ENCODE peak calls at places on chromosomes 4 and X, in ten cellular contexts. G, J, Z, O, C, L, S, I, R and V are unnamed samples. For H3K4me1, the result is how much of the 10 kb centered on the place peaks cover.

GRCh38 chr4:1351854-1352633 is 5.0 kb downstream of the UVSSA start:
- DNase-seq in G (peak), J (peak), Z (peak), O (peak), C (peak), L (peak), S (peak), I (peak), R (peak), V (peak)

GRCh38 chr4:99219072-99219471 is at the start of gene ADH6:
- DNase-seq in G (no peak), J (no peak), Z (no peak), O (peak), C (no peak), L (no peak), S (no peak), I (no peak), R (no peak), V (no peak)

GRCh38 chr4:158170691-158171455 is 2.0 kb downstream of the GASK1B start:
- DNase-seq in G (no peak), J (peak), Z (peak), O (peak), C (peak), L (no peak), S (peak), I (peak), R (peak), V (peak)

GRCh38 chrX:18210470-18210869 is 10.2 kb downstream of the BEND2 start:
- DNase-seq in G (no peak), J (peak), Z (no peak), O (no peak), C (no peak), L (no peak), S (peak), I (no peak), R (no peak), V (peak)

GRCh38 chr4:179695175-179695574 is 2252.9 kb upstream of the AGA start:
- DNase-seq in G (no peak), J (no peak), Z (no peak), O (no peak), C (no peak), L (no peak), S (peak), I (no peak), R (peak), V (peak)

GRCh38 chr4:121656269-121656641 is 40.5 kb downstream of the ANXA5 start:
- DNase-seq in G (no peak), J (peak), Z (no peak), O (peak), C (peak), L (peak), S (peak), I (peak), R (peak), V (peak)

GRCh38 chr4:4461850-4462249 is 74.9 kb downstream of the NSG1 start:
- DNase-seq in G (peak), J (no peak), Z (no peak), O (peak), C (no peak), L (no peak), S (no peak), I (no peak), R (no peak), V (no peak)

GRCh38 chr4:124322234-124322831 is 390.2 kb downstream of the ANKRD50 start:
- DNase-seq in G (no peak), J (peak), Z (no peak), O (peak), C (no peak), L (peak), S (peak), I (no peak), R (no peak), V (peak)

GRCh38 chr4:138851626-138852443 is 163.7 kb upstream of the NOCT start:
- DNase-seq in G (no peak), J (peak), Z (no peak), O (no peak), C (no peak), L (peak), S (peak), I (no peak), R (peak), V (no peak)

GRCh38 chr4:123526511-123526910 is 129.9 kb downstream of the SPRY1 start:
- DNase-seq in G (no peak), J (no peak), Z (no peak), O (no peak), C (no peak), L (no peak), S (no peak), I (no peak), R (no peak), V (no peak)

GRCh38 chr4:147813107-147813773 is 81.4 kb downstream of the ARHGAP10 start:
- DNase-seq in G (no peak), J (no peak), Z (no peak), O (no peak), C (no peak), L (no peak), S (peak), I (peak), R (no peak), V (no peak)

GRCh38 chr4:147809171-147809570 is 77.3 kb downstream of the ARHGAP10 start:
- DNase-seq in G (no peak), J (peak), Z (no peak), O (no peak), C (no peak), L (no peak), S (no peak), I (no peak), R (no peak), V (no peak)

GRCh38 chr4:147811878-147812277 is 80.0 kb downstream of the ARHGAP10 start:
- DNase-seq in G (no peak), J (no peak), Z (no peak), O (no peak), C (no peak), L (no peak), S (no peak), I (no peak), R (no peak), V (no peak)

GRCh38 chr4:147814334-147814733 is 82.4 kb downstream of the ARHGAP10 start:
- DNase-seq in G (no peak), J (no peak), Z (no peak), O (no peak), C (no peak), L (no peak), S (no peak), I (no peak), R (no peak), V (peak)

DNA sequence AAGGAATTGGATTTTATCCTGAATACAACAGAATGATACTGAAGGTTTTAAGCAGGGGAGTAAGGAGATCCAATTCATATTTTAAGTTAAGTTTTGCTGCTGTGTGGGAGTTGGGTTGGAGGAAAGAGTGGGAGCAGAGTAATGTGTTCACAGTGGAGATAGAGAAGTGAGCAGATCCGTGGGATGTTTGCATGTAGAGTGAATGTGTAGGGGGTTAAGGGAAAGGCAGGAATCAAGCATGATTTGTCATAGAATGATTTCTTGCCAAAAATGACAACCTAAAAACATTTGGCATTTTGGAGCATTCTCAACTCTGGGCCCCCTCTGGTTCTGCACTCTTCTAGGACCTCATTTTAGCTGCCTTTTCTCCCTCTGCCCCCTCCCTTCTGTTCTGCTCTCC is 76.6 kb downstream of the ARHGAP10 start:
- DNase-seq in G (no peak), J (no peak), Z (no peak), O (no peak), C (no peak), L (no peak), S (peak), I (no peak), R (no peak), V (no peak)
- H3K4me1 ChIP-seq in G (under half), J (under half), Z (under half), O (under half), C (half or more), L (under half), S (under half), I (under half), R (under half), V (under half)

GRCh38 chr4:57076646-57077045 is 33.5 kb downstream of the IGFBP7 start:
- DNase-seq in G (no peak), J (no peak), Z (no peak), O (no peak), C (no peak), L (no peak), S (no peak), I (no peak), R (no peak), V (no peak)
- H3K4me1 ChIP-seq in G (under half), J (under half), Z (under half), O (under half), C (half or more), L (under half), S (under half), I (under half), R (half or more), V (under half)

DNA sequence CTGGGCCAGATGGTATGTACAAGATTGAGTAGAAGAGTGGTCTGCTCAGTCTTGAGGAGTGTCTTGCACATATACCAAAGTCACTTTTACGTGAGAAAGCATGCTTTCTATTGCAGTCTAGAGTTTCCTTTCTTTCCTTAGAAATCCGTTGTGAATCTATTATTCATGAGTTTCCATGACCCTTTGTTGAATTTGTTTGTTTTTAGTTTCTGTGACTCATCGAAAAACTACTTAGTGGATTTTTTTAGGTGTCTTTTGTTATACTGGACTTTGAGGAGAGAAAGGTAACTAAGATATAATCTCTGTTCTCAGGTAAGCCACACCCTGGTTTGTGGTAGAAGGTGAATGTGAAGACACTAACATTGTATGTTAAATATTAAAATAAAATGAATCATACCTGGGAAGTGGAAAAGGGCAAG is 23.0 kb downstream of the GALNT7 start:
- DNase-seq in G (no peak), J (no peak), Z (no peak), O (no peak), C (no peak), L (no peak), S (peak), I (no peak), R (peak), V (peak)
- H3K4me1 ChIP-seq in G (under half), J (half or more), Z (under half), O (under half), C (under half), L (under half), S (under half), I (under half), R (under half), V (under half)

DNA sequence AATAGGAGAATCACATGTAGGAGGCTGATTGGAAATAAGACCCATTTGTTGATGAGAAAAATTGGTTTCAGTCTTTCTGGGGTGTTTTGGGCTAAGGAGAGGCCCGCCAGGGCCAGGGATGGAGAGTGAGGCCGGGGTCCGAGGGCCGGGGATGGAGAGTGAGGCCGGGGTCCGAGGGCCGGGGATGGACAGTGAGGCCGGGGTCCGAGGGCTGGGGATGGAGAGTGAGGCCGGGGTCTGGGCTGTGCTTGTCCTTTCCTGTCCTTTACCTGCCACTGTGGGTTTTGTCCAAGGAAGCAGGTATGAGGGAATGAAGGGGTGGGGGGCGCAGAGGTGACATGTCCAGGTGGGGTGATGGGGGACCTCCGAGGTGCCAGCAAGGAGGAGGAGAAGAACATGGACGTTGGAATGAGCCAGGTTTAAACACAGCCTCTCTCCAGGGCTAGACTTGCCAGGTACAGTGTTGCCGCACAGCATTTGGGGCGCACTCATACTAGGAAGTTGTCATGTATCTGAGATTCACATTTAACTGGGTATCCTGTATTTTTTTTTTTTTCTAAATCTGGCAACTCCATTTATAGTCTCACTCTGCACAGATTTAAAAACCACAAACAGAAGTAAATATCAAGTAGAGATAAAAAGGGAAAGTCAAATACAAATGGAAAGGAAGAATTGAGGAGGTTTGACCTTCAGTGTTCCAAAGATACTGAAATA is 8.8 kb downstream of the RGS12 start:
- DNase-seq in G (no peak), J (no peak), Z (no peak), O (no peak), C (no peak), L (no peak), S (no peak), I (no peak), R (no peak), V (no peak)
- H3K4me1 ChIP-seq in G (half or more), J (under half), Z (under half), O (under half), C (half or more), L (half or more), S (under half), I (under half), R (under half), V (under half)

DNA sequence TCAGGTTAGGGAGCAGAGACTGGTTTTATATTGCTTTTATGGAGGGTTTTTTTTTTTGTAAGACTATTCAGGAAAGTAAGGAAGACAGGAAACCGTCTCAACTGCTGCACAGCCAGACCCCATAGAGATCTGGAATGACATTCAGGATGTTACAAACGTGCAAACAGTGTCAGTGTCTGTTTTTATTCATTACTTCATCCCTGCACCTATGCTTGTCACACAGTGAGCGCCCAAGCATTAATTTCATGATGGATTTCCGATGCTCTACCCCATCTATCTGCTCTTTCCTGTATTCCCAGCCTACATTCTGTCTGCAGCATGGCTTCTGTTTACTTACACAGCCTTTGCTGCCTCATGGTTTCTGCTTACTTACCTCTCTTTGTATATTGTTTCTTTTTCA is 53.2 kb downstream of the SEPTIN11 start:
- DNase-seq in G (no peak), J (no peak), Z (no peak), O (no peak), C (no peak), L (no peak), S (no peak), I (no peak), R (no peak), V (no peak)
- H3K4me1 ChIP-seq in G (under half), J (under half), Z (under half), O (under half), C (under half), L (under half), S (half or more), I (under half), R (under half), V (under half)